ENCODE peak calls at places on chromosome 18, in five cellular contexts. One of them, this sample, is unnamed.

GRCh38 chr18:74532511-74533025 is 1.7 kb upstream of the CNDP1 start:
- DNase-seq in HepG2: no peak
- DNase-seq in GM12878: no peak
- DNase-seq in GM23338: no peak
- DNase-seq in K562: no peak
- DNase-seq in this sample: no peak

GRCh38 chr18:46199515-46200147 is 95.4 kb downstream of the HAUS1 start:
- DNase-seq in GM23338: peak; percentile 37
- DNase-seq in GM12878: no peak
- DNase-seq in K562: no peak
- DNase-seq in HepG2: peak; percentile 62
- DNase-seq in this sample: peak; percentile 16

GRCh38 chr18:710418-711300 is 1.8 kb downstream of the ENOSF1 start:
- DNase-seq in HepG2: no peak
- DNase-seq in K562: no peak
- DNase-seq in GM12878: no peak
- DNase-seq in GM23338: no peak
- DNase-seq in this sample: no peak

GRCh38 chr18:77567202-77567601 is 317.6 kb downstream of the GALR1 start:
- DNase-seq in GM23338: peak; percentile 25
- DNase-seq in K562: no peak
- DNase-seq in GM12878: no peak
- DNase-seq in HepG2: no peak
- DNase-seq in this sample: no peak

GRCh38 chr18:73881396-73881795 is 266.2 kb downstream of the FBXO15 start:
- DNase-seq in HepG2: no peak
- DNase-seq in GM23338: no peak
- DNase-seq in GM12878: no peak
- DNase-seq in K562: no peak
- DNase-seq in this sample: no peak

GRCh38 chr18:58321986-58322385 is 278.0 kb downstream of the NEDD4L start:
- DNase-seq in HepG2: peak; percentile 50
- DNase-seq in K562: peak; percentile 51
- DNase-seq in GM12878: no peak
- DNase-seq in GM23338: peak; percentile 71
- DNase-seq in this sample: peak; percentile 74

GRCh38 chr18:74234326-74235171 is 57.2 kb downstream of the CYB5A start:
- DNase-seq in GM12878: no peak
- DNase-seq in K562: no peak
- DNase-seq in HepG2: peak; percentile 98
- DNase-seq in GM23338: no peak
- DNase-seq in this sample: no peak

GRCh38 chr18:2050016-2050415 is 521.3 kb downstream of the METTL4 start:
- DNase-seq in HepG2: no peak
- DNase-seq in K562: no peak
- DNase-seq in GM23338: no peak
- DNase-seq in GM12878: no peak
- DNase-seq in this sample: no peak

GRCh38 chr18:48486762-48487161 is 52.1 kb upstream of the CTIF start:
- DNase-seq in HepG2: no peak
- DNase-seq in GM23338: no peak
- DNase-seq in K562: no peak
- DNase-seq in GM12878: no peak
- DNase-seq in this sample: no peak

GRCh38 chr18:12518326-12518725 is 110.6 kb downstream of the PRELID3A start:
- DNase-seq in K562: no peak
- DNase-seq in GM23338: no peak
- DNase-seq in HepG2: peak; percentile 23
- DNase-seq in GM12878: no peak
- DNase-seq in this sample: no peak

GRCh38 chr18:7177131-7177744 is 53.7 kb upstream of the LRRC30 start:
- DNase-seq in GM12878: no peak
- DNase-seq in HepG2: peak; percentile 45
- DNase-seq in GM23338: peak; percentile 72
- DNase-seq in K562: peak; percentile 73
- DNase-seq in this sample: no peak

GRCh38 chr18:57154389-57154788 is 7.5 kb downstream of the BOD1L2 start:
- DNase-seq in GM23338: no peak
- DNase-seq in K562: no peak
- DNase-seq in HepG2: no peak
- DNase-seq in GM12878: no peak
- DNase-seq in this sample: no peak

GRCh38 chr18:31100598-31101147 is 1.5 kb downstream of the DSC2 start:
- DNase-seq in HepG2: peak; percentile 43
- DNase-seq in GM23338: peak; percentile 88
- DNase-seq in GM12878: no peak
- DNase-seq in K562: peak; percentile 51
- DNase-seq in this sample: no peak

GRCh38 chr18:31099490-31100230 is 2.6 kb downstream of the DSC2 start:
- DNase-seq in HepG2: no peak
- DNase-seq in GM12878: no peak
- DNase-seq in GM23338: no peak
- DNase-seq in K562: no peak
- DNase-seq in this sample: no peak

GRCh38 chr18:31101148-31102019 is 837 bp downstream of the DSC2 start:
- DNase-seq in K562: peak; percentile 54
- DNase-seq in GM23338: peak; percentile 82
- DNase-seq in GM12878: no peak
- DNase-seq in HepG2: peak; percentile 37
- DNase-seq in this sample: no peak

GRCh38 chr18:31097666-31098065 is 4.6 kb downstream of the DSC2 start:
- DNase-seq in GM12878: no peak
- DNase-seq in HepG2: no peak
- DNase-seq in K562: no peak
- DNase-seq in GM23338: no peak
- DNase-seq in this sample: no peak

DNA sequence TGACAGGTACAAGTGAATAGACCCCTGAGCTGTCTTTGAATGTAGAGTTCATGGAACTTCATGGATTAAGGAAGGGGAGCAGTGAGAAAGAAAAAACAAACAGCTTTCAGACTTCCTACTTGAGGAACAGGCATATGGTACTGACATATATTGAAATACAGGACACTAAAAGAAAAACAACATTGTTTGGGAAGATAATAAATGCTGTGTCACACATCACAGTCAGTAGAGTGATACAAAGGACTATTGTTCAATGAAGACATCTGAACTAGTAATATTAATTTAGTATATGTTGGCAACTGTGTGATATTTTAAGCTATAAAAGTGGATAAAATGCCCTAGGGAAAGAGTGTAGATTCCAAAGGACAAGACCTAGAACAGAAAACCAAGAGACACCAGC is 3.3 kb downstream of the DSC2 start:
- DNase-seq in K562: no peak
- DNase-seq in GM23338: no peak
- DNase-seq in GM12878: no peak
- DNase-seq in HepG2: peak; percentile 28
- DNase-seq in this sample: no peak
- TF ChIP-seq EZH2 in K562: no peak
- TF ChIP-seq EZH2 in GM23338: no peak
- TF ChIP-seq EZH2 in GM12878: no peak
- TF ChIP-seq EZH2 in HepG2: no peak
- TF ChIP-seq EZH2 in this sample: no peak

GRCh38 chr18:36719630-36720029 is 109.2 kb downstream of the TPGS2 start:
- DNase-seq in GM23338: no peak
- DNase-seq in K562: no peak
- DNase-seq in HepG2: no peak
- DNase-seq in GM12878: no peak
- DNase-seq in this sample: no peak

GRCh38 chr18:36728345-36728744 is 100.5 kb downstream of the TPGS2 start:
- DNase-seq in HepG2: no peak
- DNase-seq in GM23338: no peak
- DNase-seq in GM12878: no peak
- DNase-seq in K562: no peak
- DNase-seq in this sample: no peak

GRCh38 chr18:36729197-36729596 is 99.6 kb downstream of the TPGS2 start:
- DNase-seq in GM23338: no peak
- DNase-seq in K562: no peak
- DNase-seq in GM12878: no peak
- DNase-seq in HepG2: no peak
- DNase-seq in this sample: no peak

GRCh38 chr18:36724169-36724568 is 104.6 kb downstream of the TPGS2 start:
- DNase-seq in K562: no peak
- DNase-seq in GM23338: no peak
- DNase-seq in HepG2: no peak
- DNase-seq in GM12878: no peak
- DNase-seq in this sample: no peak

DNA sequence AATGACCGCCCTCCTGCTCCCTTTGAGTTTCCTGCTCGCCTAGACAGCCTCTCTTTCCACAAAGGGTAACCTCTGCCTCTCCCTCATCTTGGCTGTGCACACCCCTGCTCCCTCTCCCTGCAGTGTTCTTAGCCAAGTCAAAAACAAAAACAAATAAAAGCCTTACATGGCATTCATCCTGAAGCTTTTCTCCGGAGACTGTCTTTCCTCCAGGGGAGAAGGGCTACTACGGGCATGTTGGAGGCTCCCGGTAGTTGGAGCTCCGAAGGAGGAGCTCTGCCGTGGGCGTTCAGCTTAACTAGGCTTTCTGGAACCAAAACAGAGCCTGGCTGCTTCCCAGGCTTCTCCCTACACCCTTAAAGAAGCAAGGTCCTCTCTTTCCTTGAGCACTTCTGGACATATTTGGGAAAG is 104.2 kb downstream of the TPGS2 start:
- DNase-seq in GM23338: no peak
- DNase-seq in HepG2: no peak
- DNase-seq in GM12878: no peak
- DNase-seq in K562: no peak
- DNase-seq in this sample: no peak
- TF ChIP-seq REST in GM23338: no peak
- TF ChIP-seq REST in HepG2: no peak
- TF ChIP-seq REST in GM12878: no peak
- TF ChIP-seq REST in K562: no peak
- TF ChIP-seq REST in this sample: no peak

DNA sequence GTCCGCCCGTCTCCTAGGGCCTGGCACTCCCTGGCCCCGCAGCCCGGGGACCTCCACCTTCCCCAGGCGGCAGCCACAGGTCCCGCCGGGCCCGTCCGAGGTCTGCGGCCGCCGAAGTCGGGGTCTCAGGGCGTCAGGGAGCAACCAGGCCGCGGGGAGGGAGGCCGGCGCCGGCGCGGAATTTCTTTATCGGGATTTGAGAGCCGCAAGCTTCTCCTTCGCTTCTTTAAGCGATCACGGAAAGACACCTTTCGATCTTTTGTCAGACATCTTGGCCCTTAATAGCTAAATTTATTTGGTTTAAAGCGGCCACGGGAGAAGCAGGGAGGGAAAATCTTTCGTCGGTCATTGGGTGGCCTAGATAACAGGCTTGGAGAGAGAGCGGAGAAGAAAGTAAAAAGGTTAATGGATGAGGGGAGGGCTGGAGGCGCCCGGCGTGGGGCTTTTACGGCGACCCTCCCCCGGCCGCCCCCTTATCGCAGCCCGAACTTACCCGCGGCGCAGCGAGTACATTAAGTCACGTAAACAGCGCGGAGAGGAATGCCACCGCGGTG is 4.3 kb upstream of the GATA6 start:
- DNase-seq in K562: no peak
- DNase-seq in GM12878: no peak
- DNase-seq in HepG2: no peak
- DNase-seq in GM23338: peak; percentile 63
- DNase-seq in this sample: no peak
- TF ChIP-seq EZH2 in K562: no peak
- TF ChIP-seq EZH2 in GM12878: no peak
- TF ChIP-seq EZH2 in HepG2: no peak
- TF ChIP-seq EZH2 in GM23338: peak; percentile 100
- TF ChIP-seq EZH2 in this sample: no peak

DNA sequence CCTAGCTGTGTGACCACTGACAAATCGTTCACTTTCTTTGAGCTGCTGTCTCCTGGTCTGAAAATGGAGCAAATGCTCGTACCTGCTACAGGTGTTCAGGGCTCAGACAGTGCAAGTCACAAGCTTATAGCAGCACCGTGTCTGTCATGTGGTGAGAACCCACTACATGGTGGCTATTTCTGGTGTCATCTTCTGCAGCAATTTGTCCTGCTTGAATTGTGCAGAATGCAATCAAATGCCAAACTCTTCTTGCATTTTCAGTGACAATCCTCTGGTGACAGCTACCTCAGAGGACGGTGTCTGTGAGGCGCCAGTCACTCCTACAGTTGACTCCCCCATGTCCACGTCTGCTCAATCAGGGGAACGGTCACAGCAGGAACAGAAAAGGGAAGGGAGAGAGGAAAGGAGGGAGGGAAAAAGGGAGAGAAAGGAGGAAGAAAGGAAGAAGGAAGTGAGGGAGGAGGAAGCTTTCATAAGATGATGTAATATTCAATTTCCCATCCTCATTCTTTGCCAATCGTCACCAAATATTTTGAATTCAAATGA is 122.2 kb downstream of the BCL2 start:
- DNase-seq in HepG2: no peak
- DNase-seq in GM23338: no peak
- DNase-seq in GM12878: no peak
- DNase-seq in K562: no peak
- DNase-seq in this sample: no peak
- TF ChIP-seq REST in HepG2: no peak
- TF ChIP-seq REST in GM23338: no peak
- TF ChIP-seq REST in GM12878: no peak
- TF ChIP-seq REST in K562: no peak
- TF ChIP-seq REST in this sample: no peak

GRCh38 chr18:51622676-51623075 is 425.2 kb upstream of the MEX3C start:
- DNase-seq in HepG2: no peak
- DNase-seq in GM23338: no peak
- DNase-seq in K562: no peak
- DNase-seq in GM12878: no peak
- DNase-seq in this sample: no peak
- TF ChIP-seq EZH2 in HepG2: no peak
- TF ChIP-seq EZH2 in GM23338: no peak
- TF ChIP-seq EZH2 in K562: no peak
- TF ChIP-seq EZH2 in GM12878: no peak
- TF ChIP-seq EZH2 in this sample: no peak